ENCODE peak calls at places on chromosomes 5 and 9, in nine cellular contexts. N is A549, Q is esophagus squamous epithelium, Z is colonic mucosa, Y is omental fat pad, X is nephron progenitor cell, F is heart left ventricle, A is fibroblast of villous mesenchyme, C is MM.1S. T is an unnamed sample.

GRCh38 chr9:134066546-134066922 is 1.3 kb downstream of the BRD3 start:
- DNase-seq in F (no peak), Q (no peak), N (no peak), Z (no peak), X (no peak), Y (no peak), A (peak), C (no peak), T (no peak)

GRCh38 chr5:90365328-90365727 is 44.2 kb downstream of the CETN3 start:
- DNase-seq in Y (no peak), Z (no peak), X (no peak), Q (no peak), N (no peak), C (no peak), A (no peak), F (no peak), T (no peak)

GRCh38 chr5:136638084-136638483 is 272.7 kb upstream of the TRPC7 start:
- DNase-seq in X (no peak), Q (no peak), F (no peak), Z (no peak), Y (no peak), C (no peak), A (peak), N (no peak), T (peak)

GRCh38 chr5:112316006-112316405 is 103.1 kb downstream of the EPB41L4A start:
- DNase-seq in A (no peak), Z (no peak), X (no peak), F (no peak), Q (no peak), N (no peak), C (no peak), Y (no peak), T (no peak)

GRCh38 chr9:128575469-128575868 is 23.1 kb downstream of the SPTAN1 start:
- DNase-seq in N (no peak), F (no peak), Z (peak), Y (no peak), X (no peak), A (peak), Q (no peak), C (no peak), T (no peak)

GRCh38 chr5:164377746-164378145 is 872.3 kb downstream of the MAT2B start:
- DNase-seq in C (no peak), Y (no peak), A (no peak), N (no peak), X (no peak), Q (no peak), Z (no peak), F (no peak), T (no peak)

GRCh38 chr9:21316860-21317259 is 11.7 kb upstream of the IFNA5 start:
- DNase-seq in N (peak), A (no peak), Q (no peak), F (no peak), Z (no peak), C (no peak), X (no peak), Y (no peak), T (no peak)

GRCh38 chr9:130860458-130861316 is 25.6 kb downstream of the ABL1 start:
- DNase-seq in F (peak), N (peak), C (no peak), X (no peak), A (peak), Y (peak), Q (no peak), Z (peak), T (no peak)

GRCh38 chr5:6442333-6442732 is 6.3 kb upstream of the UBE2QL1 start:
- DNase-seq in N (no peak), Q (no peak), Y (no peak), X (no peak), Z (no peak), A (no peak), C (peak), F (no peak), T (no peak)

GRCh38 chr5:107555425-107556090 is 115.2 kb downstream of the EFNA5 start:
- DNase-seq in X (no peak), N (no peak), Z (no peak), C (no peak), F (no peak), Q (no peak), Y (no peak), A (no peak), T (no peak)

GRCh38 chr5:91487420-91487819 is 104.3 kb upstream of the ARRDC3 start:
- DNase-seq in X (no peak), F (no peak), C (no peak), N (no peak), Z (no peak), Y (no peak), A (no peak), Q (no peak), T (no peak)

GRCh38 chr5:107331882-107332281 is 338.9 kb downstream of the EFNA5 start:
- DNase-seq in X (no peak), A (no peak), Q (no peak), F (no peak), Y (no peak), C (no peak), Z (no peak), N (no peak), T (peak)

GRCh38 chr9:15103321-15103720 is 193.1 kb upstream of the FREM1 start:
- DNase-seq in X (no peak), Q (no peak), F (no peak), A (no peak), Z (no peak), C (no peak), Y (no peak), N (no peak), T (no peak)

GRCh38 chr9:2053883-2054845 is 39.0 kb downstream of the SMARCA2 start:
- DNase-seq in C (peak), Z (peak), Y (no peak), A (peak), N (no peak), X (peak), Q (no peak), F (no peak), T (no peak)

GRCh38 chr9:132160802-132161742 is 786 bp upstream of the NTNG2 start:
- DNase-seq in F (peak), X (peak), C (peak), Z (peak), N (peak), A (peak), Y (no peak), Q (no peak), T (peak)

GRCh38 chr9:104971521-104971920 is 43.6 kb upstream of the ABCA1 start:
- DNase-seq in A (no peak), Q (no peak), Z (no peak), N (no peak), C (no peak), X (no peak), Y (no peak), F (no peak), T (no peak)

GRCh38 chr9:97502222-97502983 is 937 bp downstream of the TMOD1 start:
- DNase-seq in Q (no peak), Z (no peak), Y (no peak), X (peak), F (peak), C (no peak), A (no peak), N (no peak), T (no peak)

GRCh38 chr5:109455598-109456096 is 45.9 kb upstream of the PJA2 start:
- DNase-seq in N (peak), C (no peak), A (peak), Y (no peak), F (no peak), Q (peak), X (no peak), Z (no peak), T (peak)

GRCh38 chr9:9412241-9412640 is 1200.6 kb downstream of the PTPRD start:
- DNase-seq in A (no peak), N (no peak), X (no peak), C (peak), F (no peak), Y (no peak), Q (no peak), Z (no peak), T (no peak)

GRCh38 chr9:116653580-116654355 is 33.3 kb upstream of the TRIM32 start:
- DNase-seq in Y (no peak), C (no peak), Z (no peak), Q (no peak), F (no peak), N (no peak), X (no peak), A (peak), T (no peak)

GRCh38 chr5:168885324-168886120 is 306.4 kb upstream of the PANK3 start:
- DNase-seq in Z (no peak), F (peak), Y (no peak), A (no peak), N (no peak), Q (no peak), X (peak), C (no peak), T (no peak)

GRCh38 chr9:132630116-132630515 is 39.7 kb downstream of the DDX31 start:
- DNase-seq in A (no peak), C (no peak), Q (no peak), N (no peak), Z (no peak), F (no peak), Y (no peak), X (no peak), T (no peak)

GRCh38 chr9:75378036-75378435 is 289.7 kb downstream of the OSTF1 start:
- DNase-seq in N (peak), A (no peak), C (no peak), F (peak), Y (peak), Z (peak), Q (no peak), X (peak), T (no peak)

GRCh38 chr5:123164019-123164418 is 75.0 kb downstream of the PRDM6 start:
- DNase-seq in X (no peak), Y (no peak), A (peak), N (no peak), C (no peak), Z (no peak), F (no peak), Q (no peak), T (peak)
- TF ChIP-seq CTCF in X (no peak), Y (no peak), A (no peak), N (no peak), C (no peak), Z (no peak), F (no peak), Q (no peak), T (no peak)

GRCh38 chr9:19184144-19184917 is 46.2 kb upstream of the DENND4C start:
- DNase-seq in Y (peak), A (peak), Q (peak), Z (peak), X (peak), F (peak), N (peak), C (no peak), T (peak)
- TF ChIP-seq CTCF in Y (no peak), A (no peak), Q (no peak), Z (no peak), X (no peak), F (no peak), N (no peak), C (no peak), T (no peak)

GRCh38 chr5:149448831-149449714 is 70.0 kb upstream of the IL17B start:
- DNase-seq in A (peak), X (no peak), Q (no peak), Z (peak), F (no peak), C (no peak), Y (no peak), N (peak), T (peak)
- TF ChIP-seq CTCF in A (peak), X (peak), Q (peak), Z (peak), F (peak), C (no peak), Y (no peak), N (peak), T (no peak)

GRCh38 chr5:110815916-110816605 is 77.3 kb downstream of the SLC25A46 start:
- DNase-seq in A (no peak), Q (no peak), C (no peak), N (no peak), Y (no peak), X (no peak), Z (no peak), F (no peak), T (no peak)

GRCh38 chr5:110807174-110807573 is 68.4 kb downstream of the SLC25A46 start:
- DNase-seq in F (no peak), Z (peak), Q (no peak), X (no peak), A (peak), C (no peak), N (no peak), Y (no peak), T (no peak)

GRCh38 chr5:110817437-110817836 is 78.6 kb downstream of the SLC25A46 start:
- DNase-seq in F (no peak), A (peak), Y (no peak), N (no peak), X (no peak), Z (no peak), C (no peak), Q (no peak), T (peak)

GRCh38 chr5:110809006-110809405 is 70.2 kb downstream of the SLC25A46 start:
- DNase-seq in Q (no peak), C (no peak), Y (no peak), A (no peak), Z (no peak), X (no peak), N (no peak), F (no peak), T (no peak)

GRCh38 chr5:110812639-110813038 is 73.8 kb downstream of the SLC25A46 start:
- DNase-seq in F (no peak), Q (no peak), N (no peak), X (no peak), C (no peak), Y (no peak), Z (no peak), A (no peak), T (no peak)
- TF ChIP-seq CTCF in F (no peak), Q (no peak), N (no peak), X (no peak), C (no peak), Y (no peak), Z (no peak), A (no peak), T (no peak)

GRCh38 chr5:50655067-50655809 is 11.2 kb upstream of the PARP8 start:
- DNase-seq in Q (no peak), X (no peak), A (no peak), Y (no peak), F (no peak), C (no peak), N (no peak), Z (no peak), T (no peak)
- TF ChIP-seq CTCF in Q (no peak), X (no peak), A (no peak), Y (no peak), F (no peak), C (no peak), N (no peak), Z (no peak), T (no peak)

GRCh38 chr5:31193591-31194457 is at the start of gene CDH6:
- DNase-seq in X (peak), F (no peak), Q (no peak), N (peak), A (no peak), Y (no peak), Z (no peak), C (no peak), T (no peak)

GRCh38 chr5:31194892-31195291 is 1.4 kb downstream of the CDH6 start:
- DNase-seq in A (no peak), N (no peak), C (no peak), X (no peak), F (no peak), Q (no peak), Z (no peak), Y (no peak), T (peak)

GRCh38 chr5:31194458-31194808 is 947 bp downstream of the CDH6 start:
- DNase-seq in C (no peak), N (peak), X (peak), A (no peak), F (no peak), Q (no peak), Z (no peak), Y (no peak), T (no peak)

GRCh38 chr5:31197183-31197582 is 3.7 kb downstream of the CDH6 start:
- DNase-seq in Y (no peak), X (no peak), C (no peak), Z (no peak), N (peak), Q (no peak), A (no peak), F (no peak), T (no peak)

DNA sequence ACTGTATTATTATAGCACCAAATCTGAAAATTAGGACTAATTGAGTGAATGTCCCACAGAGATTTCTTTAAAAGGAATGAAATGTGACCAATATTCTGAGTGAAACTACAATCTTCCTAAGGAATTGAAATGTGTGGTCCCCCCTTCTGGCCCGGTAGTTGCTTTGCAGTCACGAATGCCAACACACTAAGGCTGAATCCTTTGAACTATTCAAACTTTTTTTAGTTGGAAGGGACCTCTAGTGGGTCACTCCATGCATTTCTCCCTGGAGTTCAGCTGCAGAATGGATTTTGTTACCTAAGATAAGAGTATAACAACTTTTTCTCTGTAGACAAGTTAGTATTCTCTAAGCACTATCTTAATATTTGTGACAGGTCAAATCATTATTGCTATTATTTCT is 2.8 kb downstream of the CDH6 start:
- DNase-seq in A (no peak), Q (no peak), Y (no peak), X (no peak), F (no peak), Z (no peak), N (peak), C (no peak), T (no peak)
- TF ChIP-seq CTCF in A (no peak), Q (no peak), Y (no peak), X (peak), F (peak), Z (no peak), N (no peak), C (no peak), T (no peak)

T was measured in MCF 10A.